ENCODE peak calls at places on chromosomes 6 and 20, in five cellular contexts. Y is A549, A is HepG2, C is H1, Q is K562. B is an unnamed sample.

GRCh38 chr20:3679749-3680700 is 1.8 kb downstream of the ADAM33 start:
- DNase-seq in Y (no peak), C (no peak), Q (no peak), A (no peak), B (no peak)

GRCh38 chr6:130781557-130781956 is 45.6 kb upstream of the SMLR1 start:
- DNase-seq in A (no peak), Y (no peak), C (no peak), Q (no peak), B (no peak)

GRCh38 chr6:5968817-5969726 is 37.7 kb downstream of the NRN1 start:
- DNase-seq in Y (no peak), Q (no peak), A (no peak), C (no peak), B (no peak)

GRCh38 chr6:52553719-52554118 is 23.1 kb downstream of the TRAM2 start:
- DNase-seq in Y (no peak), C (no peak), A (no peak), Q (no peak), B (no peak)

GRCh38 chr6:3294396-3294795 is 35.6 kb downstream of the PSMG4 start:
- DNase-seq in A (no peak), C (no peak), Y (no peak), Q (no peak), B (no peak)

GRCh38 chr6:73985891-73986290 is 289.9 kb downstream of the CD109 start:
- DNase-seq in A (no peak), C (no peak), Y (peak; percentile 24), Q (no peak), B (no peak)

GRCh38 chr6:82910818-82911217 is 154.8 kb downstream of the UBE3D start:
- DNase-seq in C (no peak), Q (no peak), A (no peak), Y (no peak), B (no peak)

GRCh38 chr6:3293271-3294155 is 34.8 kb downstream of the PSMG4 start:
- DNase-seq in Q (no peak), C (no peak), A (no peak), Y (no peak), B (no peak)

GRCh38 chr6:122389704-122390103 is 9.7 kb upstream of the HSF2 start:
- DNase-seq in C (no peak), Q (no peak), Y (no peak), A (peak; percentile 23), B (no peak)

GRCh38 chr6:162674452-162674851 is 53.1 kb downstream of the PRKN start:
- DNase-seq in Q (no peak), A (no peak), C (no peak), Y (no peak), B (no peak)

GRCh38 chr6:162675503-162675902 is 52.1 kb downstream of the PRKN start:
- DNase-seq in C (no peak), A (no peak), Y (no peak), Q (no peak), B (no peak)

GRCh38 chr6:162671580-162672165 is 55.9 kb downstream of the PRKN start:
- DNase-seq in C (no peak), Q (no peak), A (no peak), Y (no peak), B (no peak)

DNA sequence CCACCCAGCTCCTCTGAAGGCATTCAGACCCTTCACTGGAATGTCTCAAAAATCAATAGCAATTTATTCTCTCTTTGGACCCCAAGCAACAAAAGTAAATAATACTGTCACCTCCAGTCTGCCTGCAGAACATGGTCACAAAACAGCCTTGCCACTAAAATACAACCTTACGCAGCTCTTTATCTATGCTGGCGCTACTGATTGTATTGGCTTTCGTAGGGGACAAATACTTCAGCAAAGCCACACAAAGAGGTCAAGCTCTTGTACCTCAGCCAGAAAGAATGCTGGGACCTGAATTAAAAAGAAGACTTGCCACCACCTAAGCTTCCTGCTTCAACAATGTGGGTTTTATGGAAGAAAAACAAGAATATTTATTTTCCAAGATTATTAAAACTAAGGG is 57.2 kb downstream of the PRKN start:
- DNase-seq in A (no peak), Q (no peak), C (no peak), Y (no peak), B (no peak)
- TF ChIP-seq HDAC2 in A (no peak), Q (no peak), C (no peak), Y (no peak), B (no peak)

DNA sequence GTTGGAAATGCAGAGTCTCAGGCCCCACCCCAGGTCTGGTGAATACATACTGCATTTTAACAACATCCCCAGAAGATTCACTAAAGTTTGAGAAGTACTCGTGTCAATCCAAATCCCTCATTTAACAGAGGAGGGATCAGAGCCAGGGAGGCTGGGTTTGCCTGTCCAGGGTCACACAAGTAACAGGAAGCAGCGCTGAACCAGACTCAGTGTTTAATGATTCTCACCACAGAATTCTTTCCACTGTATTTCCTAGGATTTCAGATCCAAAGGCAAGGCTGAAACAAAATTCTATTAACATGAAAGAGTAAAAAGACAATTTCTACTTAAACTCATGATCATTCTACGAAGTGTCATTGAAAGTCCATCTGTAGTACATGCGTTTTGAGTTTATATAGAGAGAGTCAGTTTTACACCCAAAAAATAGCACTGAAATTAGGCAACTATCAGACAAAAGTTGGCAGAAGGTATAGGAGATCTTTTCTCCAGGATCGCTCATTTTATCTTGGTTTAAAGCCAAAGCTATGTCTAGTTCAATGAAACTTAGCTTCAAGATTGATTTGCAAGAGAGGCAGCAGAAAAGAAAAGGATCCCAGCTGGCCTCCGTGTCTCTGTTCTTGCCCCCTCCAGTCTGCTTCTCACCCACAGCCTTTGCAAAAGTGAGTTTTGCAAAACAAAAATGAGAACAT is 6.0 kb upstream of the AGPAT4 start:
- DNase-seq in Y (no peak), Q (no peak), A (no peak), C (no peak), B (no peak)
- TF ChIP-seq HDAC2 in Y (no peak), Q (no peak), A (no peak), C (no peak), B (no peak)

GRCh38 chr6:26316291-26316690 is 48.7 kb upstream of the BTN3A2 start:
- DNase-seq in C (no peak), Y (no peak), Q (no peak), A (peak; percentile 68), B (no peak)

GRCh38 chr6:26319405-26320128 is 45.4 kb upstream of the BTN3A2 start:
- DNase-seq in A (no peak), Y (no peak), C (peak; percentile 77), Q (no peak), B (no peak)

GRCh38 chr6:26317503-26317902 is 47.5 kb upstream of the BTN3A2 start:
- DNase-seq in Y (no peak), C (no peak), Q (no peak), A (no peak), B (no peak)

GRCh38 chr6:26321005-26321404 is 44.0 kb upstream of the BTN3A2 start:
- DNase-seq in Q (no peak), C (no peak), A (no peak), Y (no peak), B (no peak)

DNA sequence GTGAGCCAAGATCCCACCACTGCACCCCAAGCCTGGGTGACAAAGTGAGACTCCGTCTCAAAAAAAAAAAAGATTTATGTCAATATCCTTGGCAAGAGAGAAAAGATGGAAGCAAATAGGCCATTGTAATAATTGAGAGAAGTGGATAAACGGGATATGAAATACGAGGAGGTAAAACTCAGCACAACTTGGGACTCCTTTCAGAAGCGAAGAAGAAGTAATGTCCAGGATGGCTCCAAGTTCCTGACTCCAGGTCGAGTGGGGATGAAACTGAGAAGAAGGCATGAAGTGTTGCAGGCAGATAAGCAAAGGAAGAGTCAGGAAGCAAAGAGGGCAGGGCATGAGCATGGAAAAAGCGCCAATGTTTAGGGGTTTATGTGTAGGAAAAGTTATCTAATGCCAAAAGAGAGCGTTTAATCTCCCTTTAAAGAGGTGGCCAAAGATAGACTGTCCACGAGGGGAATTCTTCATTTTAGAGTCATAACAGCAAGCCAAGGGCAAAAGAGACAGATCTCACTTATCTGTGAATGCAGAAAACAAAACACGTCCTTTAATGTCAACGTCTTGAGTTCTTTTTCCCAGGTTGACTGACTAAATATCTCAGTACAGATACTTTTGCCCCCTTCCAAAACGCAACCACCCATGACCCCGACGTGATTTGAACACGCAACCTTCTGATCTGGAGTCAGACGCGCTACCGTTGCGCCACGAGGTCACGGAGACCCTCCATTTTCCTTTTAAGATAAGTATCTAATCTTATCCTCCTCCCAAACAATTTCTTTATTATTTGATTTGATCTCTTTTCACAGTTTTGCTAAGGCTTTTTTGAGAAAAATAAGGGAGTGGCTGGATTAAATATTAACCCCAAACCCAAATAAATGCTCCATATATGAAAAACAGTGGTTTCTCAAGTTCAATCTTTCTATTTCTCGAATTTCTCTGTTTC is 46.3 kb upstream of the BTN3A2 start:
- DNase-seq in A (no peak), Q (no peak), C (peak; percentile 71), Y (no peak), B (no peak)
- TF ChIP-seq HDAC2 in A (no peak), Q (peak; percentile 42), C (no peak), Y (no peak), B (no peak)

GRCh38 chr6:22657341-22657985 is 88.1 kb downstream of the HDGFL1 start:
- DNase-seq in Q (no peak), C (no peak), A (peak; percentile 56), Y (no peak), B (peak; percentile 17)
- TF ChIP-seq HDAC2 in Q (no peak), C (no peak), A (no peak), Y (no peak), B (no peak)

DNA sequence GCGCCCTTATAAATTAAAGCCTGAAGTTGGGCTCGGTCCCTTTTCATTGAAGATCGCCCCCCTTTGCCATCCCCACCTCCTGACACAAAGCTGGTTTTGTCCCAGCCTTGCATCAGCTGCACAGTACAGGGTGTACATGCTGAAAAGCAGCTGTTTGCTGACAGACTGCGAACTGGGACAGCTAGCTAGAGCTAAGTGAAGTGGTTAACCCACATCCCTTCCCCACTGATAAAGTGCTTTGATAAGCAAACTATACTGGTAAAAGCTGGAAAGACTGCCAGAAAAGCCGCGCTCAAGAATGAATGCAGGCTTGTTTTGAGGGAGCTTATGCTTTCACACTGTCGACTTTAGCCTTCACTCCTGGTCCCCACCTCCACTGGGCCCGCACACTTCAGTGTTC is 207.3 kb downstream of the GMDS start:
- DNase-seq in Q (no peak), A (no peak), Y (no peak), C (no peak), B (no peak)
- TF ChIP-seq HDAC2 in Q (no peak), A (no peak), Y (no peak), C (no peak), B (no peak)

GRCh38 chr20:60246751-60247150 is 288.5 kb downstream of the CDH26 start:
- DNase-seq in A (no peak), Y (no peak), C (no peak), Q (no peak), B (no peak)

GRCh38 chr20:60252866-60253265 is 294.6 kb downstream of the CDH26 start:
- DNase-seq in Y (no peak), Q (no peak), C (no peak), A (no peak), B (no peak)

GRCh38 chr20:60253471-60253870 is 295.2 kb downstream of the CDH26 start:
- DNase-seq in A (no peak), Q (no peak), C (no peak), Y (no peak), B (no peak)

GRCh38 chr20:60250251-60250650 is 292.0 kb downstream of the CDH26 start:
- DNase-seq in Q (no peak), C (no peak), Y (no peak), A (no peak), B (no peak)

GRCh38 chr20:60249436-60249835 is 291.2 kb downstream of the CDH26 start:
- DNase-seq in Q (no peak), Y (peak; percentile 61), A (no peak), C (no peak), B (no peak)
- TF ChIP-seq HDAC2 in Q (no peak), Y (no peak), A (no peak), C (no peak), B (no peak)

GRCh38 chr6:136655251-136656014 is 105.2 kb upstream of the MAP7 start:
- DNase-seq in Q (no peak), Y (no peak), A (no peak), C (no peak), B (no peak)
- TF ChIP-seq HDAC2 in Q (no peak), Y (no peak), A (no peak), C (no peak), B (no peak)

B was measured in GM12878.